ENCODE peak calls at places on chromosomes 6 and 20, in ten cellular contexts. K is CD8-positive, alpha-beta memory T cell; U is psoas muscle; O is naive thymus-derived CD4-positive, alpha-beta T cell; D is sigmoid colon; G is H1; X is GM23248; H is MG63; M is pancreas; I is endothelial cell of umbilical vein. T is an unnamed sample.

GRCh38 chr6:167200806-167201205 is 43.0 kb upstream of the GPR31 start:
- DNase-seq in K (no peak), U (no peak), O (no peak), D (no peak), G (no peak), X (no peak), H (no peak), M (no peak), I (no peak), T (no peak)

GRCh38 chr6:99002826-99003225 is 55.1 kb upstream of the FBXL4 start:
- DNase-seq in K (no peak), U (no peak), O (no peak), D (no peak), G (no peak), X (peak; percentile 12), H (no peak), M (no peak), I (peak; percentile 7), T (no peak)

GRCh38 chr6:163745566-163746400 is 331.3 kb downstream of the QKI start:
- DNase-seq in K (no peak), U (peak; percentile 31), O (no peak), D (no peak), G (no peak), X (peak; percentile 85), H (peak; percentile 95), M (peak; percentile 18), I (peak; percentile 10), T (peak; percentile 76)

GRCh38 chr6:119514355-119514754 is 164.8 kb upstream of the MAN1A1 start:
- DNase-seq in K (no peak), U (no peak), O (no peak), D (no peak), G (no peak), X (no peak), H (no peak), M (no peak), I (no peak), T (no peak)

GRCh38 chr6:147000545-147001488 is 203.4 kb upstream of the STXBP5 start:
- DNase-seq in K (no peak), U (no peak), O (no peak), D (no peak), G (no peak), X (peak; percentile 76), H (peak; percentile 36), M (no peak), I (peak; percentile 48), T (no peak)

GRCh38 chr20:34268851-34269668 is 27.8 kb downstream of the ASIP start:
- DNase-seq in K (peak; percentile 5), U (peak; percentile 27), O (peak; percentile 36), D (no peak), G (peak; percentile 73), X (peak; percentile 48), H (no peak), M (no peak), I (peak; percentile 39), T (peak; percentile 24)

GRCh38 chr6:117264487-117265424 is 602 bp upstream of the VGLL2 start:
- DNase-seq in K (no peak), U (no peak), O (no peak), D (no peak), G (peak; percentile 67), X (peak; percentile 55), H (no peak), M (no peak), I (no peak), T (no peak)

GRCh38 chr6:36033935-36034334 is 6.3 kb downstream of the MAPK14 start:
- DNase-seq in K (no peak), U (no peak), O (peak; percentile 10), D (no peak), G (no peak), X (peak; percentile 48), H (no peak), M (no peak), I (no peak), T (no peak)

DNA sequence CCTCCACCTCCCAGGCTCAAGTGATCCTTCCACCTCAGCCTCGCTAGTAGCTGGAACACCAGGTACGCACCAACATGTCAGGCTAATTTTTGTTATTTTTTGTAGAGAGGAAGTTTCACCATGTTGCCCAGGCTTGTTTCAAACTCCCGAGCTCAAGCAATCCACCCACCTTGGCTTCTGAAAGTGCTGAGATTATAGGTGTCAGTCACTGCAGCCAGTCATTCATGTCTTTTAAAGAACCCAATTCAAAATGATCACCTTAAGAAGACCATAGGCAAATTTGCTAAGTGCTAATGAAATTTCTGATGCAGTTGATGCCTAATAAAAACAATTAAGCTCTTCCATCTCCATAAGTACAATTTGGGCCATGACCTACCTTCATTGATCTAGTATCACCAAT is 2.6 kb upstream of the VNN2 start:
- DNase-seq in K (no peak), U (no peak), O (no peak), D (no peak), G (no peak), X (no peak), H (no peak), M (no peak), I (no peak), T (no peak)
- H3K27me3 ChIP-seq in K (no peaks in the 10 kb centered on the region), U (no peaks in the 10 kb centered on the region), O (no peaks in the 10 kb centered on the region), D (no peaks in the 10 kb centered on the region), G (no peaks in the 10 kb centered on the region), X (no peaks in the 10 kb centered on the region), H (no peaks in the 10 kb centered on the region), M (no peaks in the 10 kb centered on the region), I (peaks cover 7% of the 10 kb centered on the region), T (no peaks in the 10 kb centered on the region)

GRCh38 chr20:575230-575629 is 31.6 kb upstream of the CSNK2A1 start:
- DNase-seq in K (no peak), U (no peak), O (no peak), D (no peak), G (no peak), X (no peak), H (no peak), M (no peak), I (no peak), T (no peak)
- H3K27me3 ChIP-seq in K (peaks cover 11% of the 10 kb centered on the region), U (peaks cover 24% of the 10 kb centered on the region), O (peaks cover 4% of the 10 kb centered on the region), D (no peaks in the 10 kb centered on the region), G (peaks cover 3% of the 10 kb centered on the region), X (peaks cover 44% of the 10 kb centered on the region), H (no peaks in the 10 kb centered on the region), M (peaks cover 5% of the 10 kb centered on the region), I (peaks cover 3% of the 10 kb centered on the region), T (no peaks in the 10 kb centered on the region)

GRCh38 chr6:79385893-79386292 is 151.3 kb downstream of the LCA5 start:
- DNase-seq in K (no peak), U (no peak), O (no peak), D (no peak), G (no peak), X (no peak), H (no peak), M (no peak), I (peak; percentile 83), T (no peak)

GRCh38 chr6:79385333-79385732 is 150.9 kb upstream of the HMGN3 start:
- DNase-seq in K (no peak), U (no peak), O (no peak), D (no peak), G (no peak), X (no peak), H (peak; percentile 27), M (no peak), I (peak; percentile 61), T (no peak)

GRCh38 chr6:79378957-79379356 is 144.5 kb upstream of the HMGN3 start:
- DNase-seq in K (no peak), U (no peak), O (no peak), D (no peak), G (no peak), X (no peak), H (no peak), M (no peak), I (no peak), T (no peak)

DNA sequence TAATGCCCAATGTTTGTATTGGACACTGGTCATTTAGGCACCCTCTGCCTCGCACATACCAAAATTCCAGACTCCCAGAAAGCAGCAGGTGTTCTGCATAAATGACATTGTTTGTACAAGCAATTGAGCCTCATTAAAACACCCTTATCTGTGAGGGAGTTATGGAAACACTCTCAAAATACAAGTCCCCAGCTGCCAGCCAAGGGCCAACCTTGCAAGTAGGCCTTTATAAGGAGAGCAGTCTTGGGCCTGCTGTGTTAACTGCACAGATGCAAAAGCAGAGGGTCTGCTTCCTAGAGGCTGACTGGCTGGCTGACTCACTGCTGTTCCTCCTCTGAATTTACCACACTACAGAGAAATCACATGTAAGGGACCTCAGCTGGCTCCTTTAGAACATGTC is 150.4 kb upstream of the HMGN3 start:
- DNase-seq in K (no peak), U (no peak), O (no peak), D (no peak), G (no peak), X (no peak), H (peak; percentile 9), M (no peak), I (peak; percentile 50), T (no peak)
- H3K27me3 ChIP-seq in K (no peaks in the 10 kb centered on the region), U (no peaks in the 10 kb centered on the region), O (no peaks in the 10 kb centered on the region), D (no peaks in the 10 kb centered on the region), G (no peaks in the 10 kb centered on the region), X (no peaks in the 10 kb centered on the region), H (no peaks in the 10 kb centered on the region), M (no peaks in the 10 kb centered on the region), I (no peaks in the 10 kb centered on the region), T (no peaks in the 10 kb centered on the region)

GRCh38 chr6:4607026-4607704 is 169.0 kb upstream of the CDYL start:
- DNase-seq in K (no peak), U (peak; percentile 31), O (no peak), D (no peak), G (no peak), X (peak; percentile 64), H (peak; percentile 89), M (peak; percentile 40), I (peak; percentile 91), T (no peak)

GRCh38 chr6:4607793-4608192 is 168.4 kb upstream of the CDYL start:
- DNase-seq in K (no peak), U (no peak), O (no peak), D (no peak), G (no peak), X (no peak), H (no peak), M (no peak), I (no peak), T (no peak)

GRCh38 chr6:4610256-4610655 is 165.9 kb upstream of the CDYL start:
- DNase-seq in K (no peak), U (peak; percentile 53), O (no peak), D (peak; percentile 92), G (no peak), X (peak; percentile 87), H (peak; percentile 11), M (no peak), I (peak; percentile 87), T (peak; percentile 62)

GRCh38 chr6:4606681-4607025 is 169.6 kb upstream of the CDYL start:
- DNase-seq in K (no peak), U (no peak), O (no peak), D (no peak), G (no peak), X (no peak), H (no peak), M (no peak), I (no peak), T (no peak)

DNA sequence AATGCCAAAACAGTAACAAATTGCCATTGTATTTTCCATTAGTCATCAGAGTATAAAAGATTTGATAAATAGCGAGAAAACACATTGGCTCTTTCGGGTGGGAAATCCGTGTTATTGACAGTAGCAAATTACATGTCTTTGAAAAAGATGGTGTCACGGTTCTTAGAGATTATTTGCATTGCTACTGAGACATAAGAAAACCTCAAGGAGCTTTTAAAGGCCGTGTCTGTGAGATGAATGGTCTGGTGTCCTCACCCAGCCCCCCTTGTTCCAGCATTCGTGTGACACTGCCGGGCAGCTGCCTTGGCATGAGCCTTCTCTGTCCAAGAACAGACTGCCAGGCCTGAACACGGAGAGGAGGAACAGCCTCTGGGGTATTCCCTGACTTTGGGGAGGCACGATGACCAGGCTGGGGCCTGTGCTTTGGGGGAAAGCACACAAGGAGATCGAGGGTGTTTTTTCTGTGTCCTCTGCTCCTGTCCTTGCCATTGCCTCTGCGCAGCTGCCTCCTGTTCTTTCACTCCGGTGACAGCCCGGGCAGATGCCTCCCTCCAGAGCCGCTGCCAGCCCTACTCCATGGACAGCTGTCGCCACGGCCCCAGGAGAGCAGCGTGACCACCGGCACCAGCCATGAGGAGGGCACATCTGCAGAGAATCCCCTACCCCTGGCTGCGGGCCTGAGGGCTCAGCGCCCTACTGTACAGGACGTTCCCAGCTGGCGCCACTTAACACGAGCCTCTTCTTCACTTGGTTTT is 167.7 kb upstream of the CDYL start:
- DNase-seq in K (no peak), U (peak; percentile 60), O (no peak), D (no peak), G (no peak), X (no peak), H (no peak), M (no peak), I (peak; percentile 29), T (no peak)
- H3K27me3 ChIP-seq in K (no peaks in the 10 kb centered on the region), U (no peaks in the 10 kb centered on the region), O (no peaks in the 10 kb centered on the region), D (no peaks in the 10 kb centered on the region), G (no peaks in the 10 kb centered on the region), X (no peaks in the 10 kb centered on the region), H (no peaks in the 10 kb centered on the region), M (no peaks in the 10 kb centered on the region), I (no peaks in the 10 kb centered on the region), T (no peaks in the 10 kb centered on the region)